ENCODE peak calls at places on chromosome 16, in four cellular contexts. B, S, K and V are unnamed samples.
A peak's percentile ranks its signal among the peaks of the same experiment; 100 is the strongest.

GRCh38 chr16:75471723-75472634 is 7.5 kb upstream of the TMEM170A start:
- DNase-seq in K (no peak), B (peak; percentile 62), S (peak; percentile 71), V (peak; percentile 61)

GRCh38 chr16:75761111-75761510 is 34.8 kb upstream of the CPHXL start:
- DNase-seq in K (no peak), S (peak; percentile 39), B (no peak), V (no peak)

GRCh38 chr16:20901441-20902112 is 1.0 kb downstream of the LYRM1 start:
- DNase-seq in K (no peak), S (peak; percentile 36), B (peak; percentile 57), V (peak; percentile 55)

GRCh38 chr16:19113577-19114358 is at the start of gene ITPRIPL2:
- DNase-seq in S (peak; percentile 66), K (no peak), B (peak; percentile 93), V (peak; percentile 67)

GRCh38 chr16:30382398-30383015 is at the start of gene SEPTIN1:
- DNase-seq in S (no peak), B (no peak), K (peak; percentile 40), V (no peak)

GRCh38 chr16:69311115-69311532 is at the start of gene VPS4A:
- DNase-seq in S (peak; percentile 96), K (peak; percentile 89), B (peak; percentile 96), V (peak; percentile 92)

GRCh38 chr16:6633441-6633840 is 699.2 kb upstream of the RBFOX1 start:
- DNase-seq in K (no peak), S (no peak), B (no peak), V (no peak)

GRCh38 chr16:81123092-81123852 is 27.1 kb upstream of the GCSH start:
- DNase-seq in S (peak; percentile 36), K (no peak), B (no peak), V (peak; percentile 82)

GRCh38 chr16:56332464-56333079 is 92.8 kb downstream of the AMFR start:
- DNase-seq in S (peak; percentile 81), B (peak; percentile 86), K (no peak), V (peak; percentile 78)

GRCh38 chr16:57867000-57867561 is 64.8 kb upstream of the KIFC3 start:
- DNase-seq in K (no peak), B (no peak), S (peak; percentile 18), V (no peak)
- TF ChIP-seq POLR2AphosphoS2 in K (no peak), B (no peak), S (no peak), V (no peak)

GRCh38 chr16:14487579-14487978 is 142.5 kb downstream of the PARN start:
- DNase-seq in S (peak; percentile 50), K (no peak), B (no peak), V (no peak)
- H3K4me2 ChIP-seq in S (peak overlapping the region; percentile 79), K (no peak overlapping the region), B (peak overlapping the region; percentile 96), V (peak overlapping the region; percentile 87)

GRCh38 chr16:71436473-71436872 is 5.4 kb downstream of the TLE7 start:
- DNase-seq in K (no peak), B (no peak), S (no peak), V (no peak)
- TF ChIP-seq POLR2AphosphoS2 in K (no peak), B (no peak), S (no peak), V (no peak)

GRCh38 chr16:66617728-66618127 is 13.2 kb downstream of the CMTM3 start:
- DNase-seq in K (no peak), S (peak; percentile 88), B (no peak), V (no peak)

GRCh38 chr16:66620419-66620775 is 15.9 kb downstream of the CMTM3 start:
- DNase-seq in K (no peak), S (no peak), B (no peak), V (no peak)

GRCh38 chr16:66618588-66618987 is 14.1 kb downstream of the CMTM3 start:
- DNase-seq in B (peak; percentile 26), S (peak; percentile 60), K (no peak), V (no peak)

GRCh38 chr16:66619036-66619435 is 14.5 kb downstream of the CMTM3 start:
- DNase-seq in S (no peak), K (no peak), B (no peak), V (no peak)

DNA sequence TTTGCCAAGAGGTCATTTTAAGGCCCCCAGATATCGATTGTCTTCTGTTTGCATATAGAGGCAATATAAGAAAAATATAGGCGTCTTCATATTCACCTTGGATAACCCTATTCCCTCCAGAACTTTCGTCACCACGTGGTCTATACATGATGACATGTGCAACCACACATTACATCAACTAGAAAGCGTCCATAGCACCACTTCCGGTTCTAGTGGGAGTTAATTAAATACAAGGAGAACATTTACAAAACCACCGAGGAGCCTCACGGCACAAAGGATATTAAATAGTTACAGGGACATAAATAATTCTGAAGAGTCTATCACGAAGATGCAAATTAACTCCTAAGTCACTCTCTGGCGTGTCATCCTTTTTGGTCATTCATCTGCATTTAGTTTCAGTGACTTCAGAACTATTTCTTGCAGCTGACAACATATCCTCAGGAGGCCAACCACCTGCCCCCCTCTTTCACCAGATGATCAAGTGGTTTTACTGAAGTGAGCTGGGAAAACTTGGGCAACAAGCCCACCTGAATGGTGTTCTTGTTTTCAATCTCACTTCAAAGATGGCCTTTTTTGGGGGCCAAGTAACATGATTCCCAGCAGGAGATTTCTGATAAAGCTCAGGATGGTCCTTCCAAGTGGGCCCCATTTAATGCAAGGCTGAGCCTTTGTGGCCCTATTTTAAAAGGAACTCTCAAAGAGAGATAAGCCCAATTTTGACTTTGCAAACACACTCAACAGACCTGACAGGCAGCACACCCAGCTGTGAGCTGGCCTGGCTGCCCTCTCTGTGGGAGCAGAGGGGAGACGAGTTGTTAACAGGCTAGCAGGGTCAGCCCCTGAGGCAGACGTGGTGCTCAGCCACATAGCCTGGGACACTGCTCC is 15.3 kb downstream of the CMTM3 start:
- DNase-seq in B (no peak), S (peak; percentile 75), K (no peak), V (no peak)
- H3K4me2 ChIP-seq in B (no peak overlapping the region), S (peak overlapping the region; percentile 43), K (no peak overlapping the region), V (no peak overlapping the region)

GRCh38 chr16:24689128-24689527 is 40.3 kb upstream of the TNRC6A start:
- DNase-seq in K (no peak), S (peak; percentile 52), B (peak; percentile 85), V (peak; percentile 53)
- TF ChIP-seq POLR2AphosphoS2 in K (no peak), S (no peak), B (no peak), V (no peak)

GRCh38 chr16:51155901-51156810 is 5.1 kb upstream of the SALL1 start:
- DNase-seq in B (peak; percentile 13), K (no peak), S (no peak), V (no peak)

GRCh38 chr16:51153275-51153991 is 2.4 kb upstream of the SALL1 start:
- DNase-seq in B (no peak), S (no peak), K (no peak), V (no peak)

GRCh38 chr16:51154271-51155171 is 3.5 kb upstream of the SALL1 start:
- DNase-seq in S (no peak), B (no peak), K (no peak), V (no peak)

GRCh38 chr16:51156836-51157235 is 5.8 kb upstream of the SALL1 start:
- DNase-seq in B (no peak), K (no peak), S (no peak), V (no peak)

DNA sequence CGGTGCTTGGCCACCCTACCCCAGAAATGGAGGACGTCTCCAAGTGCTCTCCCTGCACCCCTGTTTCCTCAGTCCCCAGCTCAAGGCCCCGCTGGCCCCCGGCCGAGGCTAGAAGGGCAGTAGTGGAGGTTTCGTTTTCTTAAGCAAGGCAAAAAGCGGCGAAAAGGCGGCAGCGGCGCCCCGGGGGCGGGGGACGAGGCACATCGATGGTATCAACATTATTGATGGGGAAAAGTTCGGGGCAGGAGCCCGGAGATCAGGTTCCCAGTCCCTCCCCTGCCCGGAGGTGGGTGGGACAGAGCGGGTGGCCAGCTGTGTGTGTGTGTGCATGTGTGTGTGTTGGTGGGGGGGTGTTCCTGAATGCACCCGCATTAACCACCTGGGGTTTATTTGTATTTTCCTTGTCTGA is 4.1 kb upstream of the SALL1 start:
- DNase-seq in S (no peak), K (no peak), B (no peak), V (no peak)
- H3K4me2 ChIP-seq in S (no peak overlapping the region), K (no peak overlapping the region), B (peak overlapping the region; percentile 72), V (peak overlapping the region; percentile 75)

DNA sequence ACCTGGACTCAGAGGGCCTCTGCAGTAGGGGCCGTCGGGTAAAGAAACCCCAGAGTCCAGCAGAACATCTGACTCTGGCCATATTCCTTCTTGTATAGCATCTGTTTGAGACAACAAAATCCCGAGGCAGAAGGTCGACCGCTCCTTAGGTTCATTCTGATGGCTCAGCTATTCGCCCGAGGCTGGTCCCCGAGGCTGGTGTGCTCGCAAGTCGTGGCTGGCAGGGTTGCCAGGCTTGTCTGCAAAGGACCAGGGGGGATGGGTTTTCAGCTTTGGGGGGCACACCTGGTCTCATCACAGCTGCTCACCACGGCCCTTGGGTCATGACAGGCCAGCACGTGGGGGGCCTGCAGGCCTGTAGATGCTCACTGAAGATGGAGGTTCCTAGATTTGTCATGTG is 119.1 kb downstream of the BANP start:
- DNase-seq in S (no peak), B (no peak), K (no peak), V (no peak)
- TF ChIP-seq POLR2AphosphoS2 in S (no peak), B (no peak), K (no peak), V (no peak)

DNA sequence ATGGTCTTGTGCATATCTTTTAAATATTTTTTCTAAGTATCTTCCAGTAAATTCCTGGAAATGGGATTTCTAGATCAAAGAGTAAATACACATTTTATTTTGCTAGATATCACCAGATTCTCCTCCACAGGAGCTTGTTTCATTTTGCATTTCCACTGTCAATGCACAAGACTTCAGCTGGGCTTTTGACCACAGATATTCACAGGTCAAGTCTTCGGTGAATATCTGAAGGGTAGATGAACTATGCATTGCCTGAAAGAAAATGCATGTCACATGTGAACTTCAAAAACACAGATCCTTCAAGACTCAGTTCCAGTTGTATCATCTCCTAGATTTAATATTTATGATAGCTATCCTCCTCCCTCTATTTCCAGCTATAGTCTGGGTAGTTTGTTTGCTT is 963.6 kb upstream of the GOT2 start:
- DNase-seq in K (no peak), S (no peak), B (no peak), V (no peak)
- H3K4me2 ChIP-seq in K (no peak overlapping the region), S (no peak overlapping the region), B (no peak overlapping the region), V (no peak overlapping the region)

DNA sequence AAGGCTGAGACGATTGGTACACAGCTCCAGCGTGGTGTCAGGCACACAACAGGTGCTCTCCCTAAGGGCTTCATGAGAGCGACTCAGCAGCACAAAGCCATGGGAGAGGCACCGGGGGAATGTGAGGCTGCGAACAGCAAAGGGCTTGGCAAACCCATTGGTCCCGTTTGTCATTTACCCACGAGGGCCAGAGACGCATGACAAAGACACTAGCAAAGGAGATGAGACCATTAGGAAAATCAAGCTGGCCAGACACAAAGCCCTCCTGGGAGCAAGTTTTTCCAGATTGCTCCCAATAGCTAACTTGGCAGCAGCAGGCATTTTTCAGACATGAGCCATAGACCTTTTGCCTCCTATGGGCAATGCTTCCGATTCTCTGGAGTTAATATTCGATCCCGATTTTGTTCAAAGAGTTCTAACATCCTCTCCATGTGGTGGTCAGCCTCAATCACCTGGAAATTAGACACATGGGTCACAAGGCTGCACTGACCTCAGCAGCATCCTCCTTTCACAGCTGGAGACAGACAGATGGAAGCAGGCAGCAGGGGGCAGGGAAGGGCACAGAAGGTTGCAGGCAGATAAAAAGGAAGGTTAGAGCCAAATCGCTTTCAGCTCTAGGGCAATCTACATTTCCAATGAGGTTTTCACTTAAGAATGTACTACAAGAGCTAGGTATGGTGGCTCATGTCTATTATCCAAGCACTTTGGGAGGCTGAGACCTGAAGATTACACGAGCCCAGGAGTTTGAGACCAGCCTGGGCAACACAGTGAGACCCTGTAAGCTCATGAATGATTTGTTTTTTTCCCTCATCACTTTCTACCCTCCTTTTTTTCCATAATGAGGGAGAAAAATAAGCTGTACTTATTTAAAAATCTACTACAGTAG is 38.1 kb downstream of the TK2 start:
- DNase-seq in B (peak; percentile 90), K (no peak), S (peak; percentile 60), V (no peak)
- TF ChIP-seq POLR2AphosphoS2 in B (no peak), K (no peak), S (no peak), V (no peak)